ENCODE peak calls at places on chromosomes 11 and 22, in nine cellular contexts. L is epithelial cell of esophagus; M is CMK; K is naive thymus-derived CD8-positive, alpha-beta T cell; Z is aorta; O is T-helper 17 cell; A is PC-3; N is stimulated activated CD4-positive, alpha-beta T cell treated with anti-CD3 and anti-CD28 coated beads, Interleukin-1b, Interleukin-23, amount 100 ng/mL, for 24 hours; U is GM06990. Q is an unnamed sample.

GRCh38 chr11:130131957-130132850 is 27.4 kb upstream of the ST14 start:
- DNase-seq in L (peak; percentile 78), M (no peak), K (peak; percentile 56), Z (no peak), O (no peak), A (peak; percentile 92), N (no peak), U (no peak), Q (peak; percentile 49)

GRCh38 chr11:78731008-78731407 is 156.3 kb upstream of the NARS2 start:
- DNase-seq in L (peak; percentile 37), M (no peak), K (no peak), Z (no peak), O (no peak), A (no peak), N (no peak), U (no peak), Q (no peak)

GRCh38 chr22:30830907-30831306 is 136.2 kb downstream of the OSBP2 start:
- DNase-seq in L (peak; percentile 99), M (no peak), K (no peak), Z (no peak), O (no peak), A (peak; percentile 95), N (no peak), U (no peak), Q (no peak)

GRCh38 chr22:17928391-17928790 is 96.0 kb downstream of the MICAL3 start:
- DNase-seq in L (no peak), M (no peak), K (no peak), Z (no peak), O (no peak), A (no peak), N (no peak), U (no peak), Q (no peak)

GRCh38 chr11:3834349-3835099 is 6.2 kb downstream of the RHOG start:
- DNase-seq in L (no peak), M (peak; percentile 80), K (no peak), Z (peak; percentile 73), O (no peak), A (no peak), N (no peak), U (no peak), Q (no peak)

GRCh38 chr11:17063171-17064002 is 14.1 kb downstream of the RPS13 start:
- DNase-seq in L (peak; percentile 62), M (no peak), K (no peak), Z (no peak), O (peak; percentile 16), A (peak; percentile 73), N (peak; percentile 40), U (peak; percentile 29), Q (no peak)

GRCh38 chr22:30705710-30706651 is 11.3 kb downstream of the OSBP2 start:
- DNase-seq in L (no peak), M (no peak), K (no peak), Z (no peak), O (no peak), A (peak; percentile 83), N (no peak), U (peak; percentile 30), Q (no peak)

GRCh38 chr22:29870574-29870973 is 12.4 kb upstream of the MTMR3 start:
- DNase-seq in L (peak; percentile 81), M (no peak), K (peak; percentile 2), Z (no peak), O (no peak), A (no peak), N (no peak), U (no peak), Q (no peak)

GRCh38 chr11:118677977-118678376 is 1.5 kb downstream of the TREH start:
- DNase-seq in L (no peak), M (no peak), K (no peak), Z (no peak), O (no peak), A (no peak), N (no peak), U (no peak), Q (no peak)

GRCh38 chr11:73866586-73866996 is 10.1 kb downstream of the COA4 start:
- DNase-seq in L (peak; percentile 86), M (no peak), K (no peak), Z (no peak), O (no peak), A (peak; percentile 76), N (no peak), U (no peak), Q (no peak)

GRCh38 chr11:33703771-33704170 is 3.1 kb upstream of the C11orf91 start:
- DNase-seq in L (peak; percentile 69), M (no peak), K (no peak), Z (no peak), O (no peak), A (peak; percentile 92), N (no peak), U (no peak), Q (no peak)

GRCh38 chr11:97815667-97816066 is 1205.1 kb upstream of the CNTN5 start:
- DNase-seq in L (no peak), M (no peak), K (no peak), Z (no peak), O (no peak), A (no peak), N (no peak), U (no peak), Q (no peak)

GRCh38 chr22:38948181-38948940 is 9.0 kb upstream of the APOBEC3A start:
- DNase-seq in L (no peak), M (no peak), K (no peak), Z (no peak), O (no peak), A (no peak), N (no peak), U (no peak), Q (no peak)

GRCh38 chr11:114914231-114915005 is 236.1 kb downstream of the NXPE2 start:
- DNase-seq in L (no peak), M (no peak), K (no peak), Z (no peak), O (no peak), A (no peak), N (no peak), U (no peak), Q (no peak)

GRCh38 chr11:133253570-133253969 is 278.7 kb downstream of the OPCML start:
- DNase-seq in L (no peak), M (no peak), K (no peak), Z (no peak), O (no peak), A (no peak), N (no peak), U (no peak), Q (no peak)

GRCh38 chr22:33579448-33580093 is 340.7 kb downstream of the LARGE1 start:
- DNase-seq in L (peak; percentile 15), M (peak; percentile 17), K (no peak), Z (peak; percentile 49), O (no peak), A (peak; percentile 40), N (no peak), U (no peak), Q (no peak)

GRCh38 chr11:126702987-126703386 is 297.6 kb downstream of the KIRREL3 start:
- DNase-seq in L (no peak), M (no peak), K (no peak), Z (no peak), O (no peak), A (no peak), N (no peak), U (no peak), Q (no peak)

GRCh38 chr11:60910711-60911366 is 3.1 kb upstream of the TMEM109 start:
- DNase-seq in L (no peak), M (no peak), K (no peak), Z (no peak), O (no peak), A (no peak), N (no peak), U (peak; percentile 26), Q (no peak)

GRCh38 chr11:76030973-76031590 is 175.2 kb downstream of the WNT11 start:
- DNase-seq in L (peak; percentile 75), M (no peak), K (no peak), Z (no peak), O (no peak), A (peak; percentile 60), N (no peak), U (no peak), Q (no peak)

GRCh38 chr11:65128182-65129145 is 5.9 kb downstream of the SYVN1 start:
- DNase-seq in L (no peak), M (no peak), K (no peak), Z (peak; percentile 46), O (no peak), A (no peak), N (no peak), U (no peak), Q (no peak)

GRCh38 chr11:116651757-116652237 is 121.0 kb downstream of the BUD13 start:
- DNase-seq in L (no peak), M (no peak), K (no peak), Z (no peak), O (no peak), A (no peak), N (no peak), U (no peak), Q (no peak)

GRCh38 chr11:84503503-84503902 is 1123.6 kb downstream of the DLG2 start:
- DNase-seq in L (no peak), M (no peak), K (no peak), Z (no peak), O (no peak), A (no peak), N (no peak), U (no peak), Q (no peak)

GRCh38 chr11:112005422-112006094 is 19.6 kb upstream of the DLAT start:
- DNase-seq in L (no peak), M (no peak), K (no peak), Z (no peak), O (no peak), A (no peak), N (no peak), U (no peak), Q (no peak)

GRCh38 chr11:126147268-126148111 is 64.0 kb downstream of the RPUSD4 start:
- DNase-seq in L (peak; percentile 14), M (no peak), K (no peak), Z (no peak), O (no peak), A (peak; percentile 37), N (no peak), U (no peak), Q (no peak)

GRCh38 chr11:19237381-19237780 is 3.4 kb downstream of the E2F8 start:
- DNase-seq in L (no peak), M (no peak), K (no peak), Z (no peak), O (no peak), A (no peak), N (no peak), U (no peak), Q (no peak)

GRCh38 chr22:21632237-21632895 is at the start of gene CCDC116:
- DNase-seq in L (no peak), M (peak; percentile 82), K (peak; percentile 50), Z (peak; percentile 60), O (peak; percentile 58), A (no peak), N (peak; percentile 50), U (no peak), Q (peak; percentile 73)

GRCh38 chr11:613369-613968 is 2.3 kb downstream of the IRF7 start:
- DNase-seq in L (peak; percentile 86), M (no peak), K (peak; percentile 88), Z (peak; percentile 79), O (peak; percentile 85), A (peak; percentile 70), N (peak; percentile 79), U (peak; percentile 79), Q (peak; percentile 60)

GRCh38 chr11:95593101-95593500 is 196.5 kb downstream of the FAM76B start:
- DNase-seq in L (peak; percentile 74), M (no peak), K (no peak), Z (peak; percentile 58), O (no peak), A (no peak), N (no peak), U (no peak), Q (no peak)

Q was measured in NCI-H1048.